ENCODE peak calls at places on chromosomes 12 and 14, in six cellular contexts. N, P, I, X, W and Z are unnamed samples. For H3K9me3, the result is how much of the 10 kb centered on the place peaks cover.

GRCh38 chr14:75334191-75335051 is 55.8 kb downstream of the FOS start:
- DNase-seq in I (peak), P (no peak), X (peak), N (no peak), W (no peak), Z (no peak)

GRCh38 chr12:109735051-109735521 is 21.5 kb downstream of the FAM222A start:
- DNase-seq in P (no peak), W (peak), X (peak), N (no peak), I (no peak), Z (no peak)

GRCh38 chr12:110766311-110767154 is 23.8 kb upstream of the PPP1CC start:
- DNase-seq in W (no peak), I (no peak), P (no peak), X (no peak), N (no peak), Z (no peak)

GRCh38 chr12:51269174-51270066 is 795 bp downstream of the SMAGP start:
- DNase-seq in P (peak), N (peak), W (no peak), X (peak), I (no peak), Z (no peak)

GRCh38 chr14:103880334-103880985 is 33.1 kb upstream of the PPP1R13B start:
- DNase-seq in P (peak), X (peak), W (peak), I (peak), N (peak), Z (no peak)

GRCh38 chr12:124506145-124506831 is 61.1 kb downstream of the NCOR2 start:
- DNase-seq in I (no peak), P (peak), W (peak), N (peak), X (peak), Z (no peak)

GRCh38 chr12:27606986-27607385 is 83.0 kb downstream of the PPFIBP1 start:
- DNase-seq in N (no peak), X (no peak), P (no peak), I (no peak), W (no peak), Z (no peak)

GRCh38 chr12:31578632-31579031 is 12.3 kb downstream of the DENND5B start:
- DNase-seq in X (no peak), P (peak), W (no peak), N (no peak), I (peak), Z (no peak)

GRCh38 chr14:69360438-69361108 is 37.5 kb downstream of the ERH start:
- DNase-seq in N (peak), W (no peak), P (no peak), I (no peak), X (no peak), Z (no peak)

GRCh38 chr12:72274926-72275325 is 2.8 kb downstream of the TRHDE start:
- DNase-seq in X (no peak), I (peak), P (no peak), N (no peak), W (no peak), Z (no peak)

GRCh38 chr12:75704664-75705063 is 193.3 kb upstream of the KRR1 start:
- DNase-seq in I (peak), W (no peak), N (no peak), X (no peak), P (no peak), Z (no peak)
- H3K4me3 ChIP-seq in I (no peak), W (no peak), N (no peak), X (no peak), P (no peak), Z (no peak)

GRCh38 chr14:54564799-54565235 is 2.1 kb upstream of the SAMD4A start:
- DNase-seq in N (no peak), P (peak), W (no peak), X (no peak), I (peak), Z (peak)

GRCh38 chr14:54564071-54564798 is 2.7 kb upstream of the SAMD4A start:
- DNase-seq in I (peak), P (peak), X (no peak), N (no peak), W (no peak), Z (no peak)

GRCh38 chr14:54566410-54567223 is at the start of gene SAMD4A:
- DNase-seq in N (peak), X (peak), P (peak), W (peak), I (peak), Z (peak)

GRCh38 chr14:54566152-54566409 is 847 bp upstream of the SAMD4A start:
- DNase-seq in P (no peak), W (no peak), N (no peak), I (no peak), X (no peak), Z (no peak)

DNA sequence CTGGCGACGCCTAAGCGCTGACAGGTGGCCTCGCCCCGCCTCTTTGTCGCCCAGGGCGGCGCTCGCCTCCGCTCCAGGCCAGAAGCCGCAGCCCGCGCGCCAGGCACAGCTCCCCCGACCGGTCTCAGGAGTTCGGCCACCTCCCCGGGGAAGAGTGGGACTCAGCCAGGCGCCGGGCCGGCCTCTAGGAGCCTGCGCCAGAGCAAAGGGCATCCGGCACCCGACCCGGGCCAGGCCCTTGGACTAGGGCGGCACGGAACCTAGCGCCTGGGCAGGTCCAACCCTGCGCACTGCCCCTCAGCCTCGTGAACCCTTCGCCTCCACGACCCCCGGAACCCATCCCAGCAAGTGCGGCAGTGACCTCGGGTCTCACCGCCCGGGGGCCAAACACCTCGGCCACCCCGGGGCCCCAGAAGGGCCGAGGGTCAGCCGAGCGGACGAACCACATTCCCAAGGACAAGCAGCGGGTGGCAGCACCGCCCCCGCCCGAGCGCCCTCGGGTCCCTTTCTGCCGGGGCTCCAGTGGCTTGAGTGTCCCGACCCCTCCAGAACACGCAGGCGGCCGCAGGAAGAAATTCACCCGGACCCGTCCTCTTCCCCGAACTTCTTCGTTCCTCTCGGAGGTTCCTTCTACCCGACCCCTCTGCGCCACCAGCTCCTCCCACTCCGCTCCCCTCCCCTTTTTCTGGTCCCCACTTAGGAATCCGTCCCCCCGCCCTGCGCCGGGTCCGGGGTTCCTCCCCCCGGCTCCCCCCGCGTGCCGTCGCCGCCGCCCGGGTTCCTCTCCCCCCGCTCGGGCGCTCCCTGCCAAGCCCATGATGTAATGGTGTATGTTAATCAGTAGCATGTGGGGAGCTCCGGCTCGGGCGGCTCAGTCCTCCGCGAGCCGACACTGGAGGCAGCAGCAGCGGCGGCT is 1.4 kb upstream of the SAMD4A start:
- DNase-seq in P (peak), I (peak), X (peak), W (peak), N (peak), Z (peak)
- TF ChIP-seq CTCF in P (peak), I (peak), X (no peak), W (no peak), N (peak), Z (no peak)

DNA sequence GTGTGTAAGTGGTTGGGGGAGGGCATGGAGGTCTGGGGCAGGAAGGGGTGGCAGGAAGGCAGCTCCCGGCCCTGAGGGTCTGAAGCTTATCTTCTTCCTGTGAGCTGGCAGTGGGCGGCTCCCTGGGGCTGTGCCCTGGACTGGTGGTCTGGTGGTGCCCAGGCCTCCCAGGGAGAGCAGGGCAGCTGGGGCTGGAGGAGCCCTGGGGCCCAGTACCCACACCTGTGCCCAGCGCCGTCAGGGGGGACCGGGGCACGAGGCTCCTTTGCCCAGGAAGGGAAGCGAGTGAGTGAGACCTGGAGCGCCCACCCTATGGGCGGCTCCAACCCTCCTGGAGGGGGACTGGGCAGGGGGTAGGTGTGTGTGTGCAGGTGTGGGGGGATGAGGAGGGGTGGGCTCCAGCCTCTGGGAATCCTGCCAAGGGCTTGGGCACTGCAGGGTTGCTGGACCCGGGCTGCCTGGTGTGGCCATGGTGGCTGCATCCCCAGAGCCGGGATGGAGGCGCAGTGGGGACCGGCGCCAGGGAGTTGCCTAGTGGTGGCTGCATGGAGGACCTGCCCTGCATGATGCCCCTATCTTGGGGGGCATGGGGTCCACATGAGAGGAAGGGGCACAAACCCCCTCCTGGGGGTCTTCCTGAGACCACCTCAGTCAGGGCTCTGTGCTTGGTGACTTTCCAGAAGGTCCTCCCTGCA is 353.6 kb downstream of the TMEM121 start:
- DNase-seq in W (peak), P (no peak), I (no peak), X (no peak), N (peak), Z (no peak)
- H3K9me3 ChIP-seq in W (under half), P (under half), I (under half), X (under half), N (under half), Z (half or more)

DNA sequence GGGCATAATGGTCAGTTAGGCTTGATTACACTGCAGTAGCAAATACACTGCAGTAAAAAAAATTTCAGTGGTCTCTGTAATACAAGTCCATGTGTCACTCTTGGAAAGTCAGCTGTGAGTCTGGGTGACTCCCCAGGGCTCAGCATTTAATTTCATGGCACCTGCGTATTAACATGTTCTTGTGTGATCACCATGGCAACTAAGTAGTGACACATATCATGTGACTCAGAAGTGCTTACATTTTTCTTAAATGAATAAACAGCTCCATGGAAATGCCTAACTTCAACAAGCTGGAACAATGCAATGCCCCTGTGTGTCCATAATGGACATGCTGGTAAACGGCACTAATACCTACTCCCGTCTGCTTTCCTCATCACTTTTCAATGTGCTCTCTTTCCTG is 88.5 kb upstream of the ANO4 start:
- DNase-seq in N (no peak), X (no peak), P (no peak), I (peak), W (no peak), Z (peak)
- H3K4me3 ChIP-seq in N (no peak), X (no peak), P (no peak), I (no peak), W (no peak), Z (no peak)

GRCh38 chr14:20455355-20456300 is 602 bp downstream of the APEX1 start:
- DNase-seq in N (no peak), W (no peak), X (no peak), I (peak), P (no peak), Z (peak)

GRCh38 chr14:20454359-20454644 is 310 bp downstream of the OSGEP start:
- DNase-seq in W (no peak), X (no peak), N (no peak), I (peak), P (peak), Z (no peak)

GRCh38 chr14:20456971-20457370 is 1.9 kb downstream of the APEX1 start:
- DNase-seq in P (no peak), W (no peak), N (no peak), X (no peak), I (no peak), Z (no peak)

GRCh38 chr14:20458031-20458789 is 3.0 kb downstream of the PIP4P1 start:
- DNase-seq in P (no peak), N (no peak), I (no peak), X (no peak), W (no peak), Z (no peak)

DNA sequence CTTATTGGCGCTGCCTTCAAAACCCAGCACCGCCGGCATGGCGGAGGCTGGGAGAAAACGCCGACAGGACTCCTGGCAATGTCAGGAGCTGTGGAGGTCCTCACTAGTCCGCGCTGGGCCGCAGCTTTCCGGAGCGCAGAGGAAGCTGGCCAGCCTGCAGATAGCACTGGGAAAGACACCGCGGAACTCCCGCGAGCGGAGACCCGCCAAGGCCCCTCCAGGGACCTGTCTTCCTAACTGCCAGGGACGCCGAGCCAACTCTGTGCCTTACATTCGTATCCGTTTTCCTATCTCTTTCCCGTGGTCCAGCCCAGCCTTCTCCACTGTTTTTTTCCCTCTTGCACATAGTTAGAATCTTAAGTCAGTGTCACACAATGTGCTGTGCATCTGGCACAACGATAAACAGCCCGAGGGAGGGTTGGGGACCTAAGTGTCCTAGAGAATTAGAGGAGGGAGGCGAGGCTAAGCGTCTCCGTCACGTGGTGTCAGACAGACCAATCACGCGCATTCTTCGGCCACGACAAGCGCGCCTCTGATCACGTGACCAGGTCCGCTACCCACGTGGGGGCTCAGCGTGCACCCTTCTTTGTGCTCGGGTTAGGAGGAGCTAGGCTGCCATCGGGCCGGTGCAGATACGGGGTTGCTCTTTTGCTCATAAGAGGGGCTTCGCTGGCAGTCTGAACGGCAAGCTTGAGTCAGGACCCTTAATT is at the start of the genes APEX1 and OSGEP:
- DNase-seq in P (peak), N (peak), I (peak), X (peak), W (peak), Z (peak)
- TF ChIP-seq CTCF in P (no peak), N (no peak), I (no peak), X (no peak), W (no peak), Z (no peak)

GRCh38 chr14:97462081-97462480 is 664.9 kb downstream of the VRK1 start:
- DNase-seq in I (no peak), N (no peak), X (no peak), W (no peak), P (no peak), Z (no peak)
- H3K9me3 ChIP-seq in I (under half), N (under half), X (under half), W (under half), P (under half), Z (under half)

GRCh38 chr12:45235087-45236025 is 19.5 kb downstream of the ANO6 start:
- DNase-seq in P (peak), I (peak), N (no peak), X (no peak), W (no peak), Z (no peak)

GRCh38 chr12:45234134-45234865 is 18.4 kb downstream of the ANO6 start:
- DNase-seq in N (no peak), P (peak), X (peak), I (peak), W (no peak), Z (peak)

GRCh38 chr12:45232771-45233372 is 17.0 kb downstream of the ANO6 start:
- DNase-seq in I (peak), N (no peak), P (peak), X (peak), W (peak), Z (no peak)

GRCh38 chr12:45232146-45232731 is 16.3 kb downstream of the ANO6 start:
- DNase-seq in W (no peak), P (no peak), X (no peak), I (peak), N (no peak), Z (no peak)

DNA sequence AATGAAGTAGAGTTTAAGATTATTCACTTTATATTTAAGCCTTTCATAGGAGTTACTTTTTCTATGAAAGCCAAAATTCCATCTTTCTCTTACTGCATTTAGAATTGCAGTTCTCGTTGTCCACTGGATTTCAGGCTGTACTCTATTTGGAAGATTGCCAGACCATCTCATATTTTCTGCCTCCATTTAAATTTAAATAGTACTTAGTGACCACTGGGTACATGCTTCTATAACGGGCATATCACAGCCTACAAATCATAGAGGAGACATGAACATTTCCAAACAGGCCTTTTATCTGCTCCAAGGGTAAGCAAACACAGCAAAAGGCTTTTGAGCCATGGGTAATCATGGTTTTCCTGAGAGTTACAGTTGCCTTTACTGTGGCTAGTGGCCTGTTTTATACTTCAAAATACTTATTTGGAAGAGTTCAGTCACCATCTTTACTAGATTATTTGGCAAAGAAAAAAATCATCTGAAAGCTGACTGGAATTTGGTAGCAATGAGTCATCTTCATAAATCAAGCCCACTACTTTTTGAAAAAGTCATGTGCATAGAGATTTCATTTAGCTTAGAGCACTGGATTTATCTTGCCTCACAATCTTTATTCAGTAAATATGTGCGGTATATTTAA is 15.7 kb downstream of the ANO6 start:
- DNase-seq in X (no peak), I (peak), P (peak), N (no peak), W (no peak), Z (no peak)
- H3K4me3 ChIP-seq in X (no peak), I (no peak), P (no peak), N (no peak), W (no peak), Z (no peak)

DNA sequence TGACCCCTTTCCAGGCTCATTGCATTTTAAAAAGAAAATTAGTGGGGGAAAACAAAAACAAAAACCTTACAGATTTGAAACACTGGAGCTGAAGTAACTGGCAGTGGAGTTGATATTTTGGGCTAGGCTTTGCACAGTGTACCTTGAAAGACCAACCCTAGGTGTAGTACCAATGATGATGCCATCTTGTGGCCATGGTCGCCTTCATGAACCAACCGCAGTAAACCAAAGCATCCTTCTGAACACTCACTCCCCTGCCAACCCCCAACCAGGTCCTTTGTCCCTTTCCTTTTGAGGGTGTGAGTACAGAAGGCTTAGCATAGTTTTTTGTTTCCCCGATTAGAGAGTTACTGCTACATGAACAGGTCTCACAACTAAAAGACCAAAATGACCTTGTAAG is 5.9 kb downstream of the TOMM20L start:
- DNase-seq in W (no peak), I (no peak), X (no peak), P (no peak), N (no peak), Z (no peak)
- TF ChIP-seq CTCF in W (no peak), I (no peak), X (no peak), P (no peak), N (no peak), Z (no peak)